ENCODE peak calls at places on chromosomes 7 and 10, in eight cellular contexts. Q is DND-41; U is left cardiac atrium; V is NCI-H526; S is PC-3; T is HCT116; N is HT-29; J is activated naive CD4-positive, alpha-beta T cell treated with Interleukin-2 at 50 U/mL for 16 hours. Z is an unnamed sample.

GRCh38 chr7:55641273-55641691 is 69.0 kb upstream of the VOPP1 start:
- DNase-seq in Q (peak; percentile 39), U (no peak), V (peak; percentile 86), S (peak; percentile 87), T (peak; percentile 77), N (peak; percentile 80), J (peak; percentile 20), Z (peak; percentile 64)

GRCh38 chr7:149715476-149715875 is 57.9 kb downstream of the ZNF467 start:
- DNase-seq in Q (no peak), U (no peak), V (peak; percentile 61), S (no peak), T (no peak), N (no peak), J (no peak), Z (no peak)

GRCh38 chr10:75772153-75772887 is 340.9 kb downstream of the LRMDA start:
- DNase-seq in Q (no peak), U (no peak), V (peak; percentile 76), S (peak; percentile 68), T (no peak), N (no peak), J (no peak), Z (no peak)

GRCh38 chr7:103651558-103651957 is 205.6 kb upstream of the SLC26A5 start:
- DNase-seq in Q (no peak), U (no peak), V (no peak), S (no peak), T (no peak), N (no peak), J (no peak), Z (no peak)

GRCh38 chr10:85888004-85888403 is 478.6 kb downstream of the GRID1 start:
- DNase-seq in Q (no peak), U (no peak), V (no peak), S (no peak), T (no peak), N (peak; percentile 43), J (no peak), Z (no peak)

GRCh38 chr7:106151459-106152312 is 39.6 kb upstream of the SYPL1 start:
- DNase-seq in Q (no peak), U (no peak), V (no peak), S (no peak), T (no peak), N (no peak), J (no peak), Z (no peak)

GRCh38 chr7:88020953-88021650 is 87.1 kb downstream of the ADAM22 start:
- DNase-seq in Q (no peak), U (no peak), V (no peak), S (peak; percentile 3), T (peak; percentile 13), N (peak; percentile 9), J (no peak), Z (no peak)

GRCh38 chr10:14732146-14732545 is 42.6 kb downstream of the FAM107B start:
- DNase-seq in Q (no peak), U (no peak), V (no peak), S (no peak), T (no peak), N (no peak), J (no peak), Z (no peak)

GRCh38 chr10:132001238-132001977 is 19.7 kb upstream of the BNIP3 start:
- DNase-seq in Q (no peak), U (no peak), V (peak; percentile 52), S (peak; percentile 43), T (no peak), N (peak; percentile 23), J (no peak), Z (peak; percentile 52)

GRCh38 chr7:121385800-121386179 is 10.3 kb downstream of the FAM3C start:
- DNase-seq in Q (no peak), U (no peak), V (no peak), S (no peak), T (no peak), N (no peak), J (no peak), Z (no peak)

GRCh38 chr10:5888352-5888751 is 1.3 kb downstream of the ANKRD16 start:
- DNase-seq in Q (no peak), U (no peak), V (peak; percentile 12), S (peak; percentile 8), T (no peak), N (no peak), J (no peak), Z (no peak)

GRCh38 chr10:34936061-34936460 is 121.0 kb upstream of the PARD3 start:
- DNase-seq in Q (no peak), U (no peak), V (no peak), S (no peak), T (no peak), N (no peak), J (no peak), Z (no peak)

GRCh38 chr10:103476046-103476768 is 2.8 kb downstream of the CALHM3 start:
- DNase-seq in Q (no peak), U (no peak), V (peak; percentile 13), S (no peak), T (no peak), N (no peak), J (no peak), Z (no peak)

GRCh38 chr10:20596065-20596760 is 300.9 kb downstream of the NEBL start:
- DNase-seq in Q (no peak), U (no peak), V (no peak), S (no peak), T (no peak), N (no peak), J (no peak), Z (no peak)

GRCh38 chr7:41164440-41164839 is 538.5 kb downstream of the INHBA start:
- DNase-seq in Q (no peak), U (no peak), V (no peak), S (no peak), T (no peak), N (no peak), J (no peak), Z (no peak)

GRCh38 chr10:54026340-54026739 is 774.7 kb downstream of the PCDH15 start:
- DNase-seq in Q (no peak), U (no peak), V (no peak), S (no peak), T (no peak), N (no peak), J (no peak), Z (no peak)

GRCh38 chr7:3201306-3201705 is 99.7 kb upstream of the SDK1 start:
- DNase-seq in Q (no peak), U (no peak), V (no peak), S (no peak), T (no peak), N (no peak), J (no peak), Z (no peak)

GRCh38 chr7:140078392-140078791 is 15.6 kb upstream of the PARP12 start:
- DNase-seq in Q (no peak), U (no peak), V (no peak), S (no peak), T (no peak), N (no peak), J (no peak), Z (no peak)

GRCh38 chr7:73879977-73880681 is 19.2 kb downstream of the TMEM270 start:
- DNase-seq in Q (no peak), U (peak; percentile 65), V (no peak), S (no peak), T (no peak), N (no peak), J (no peak), Z (no peak)

GRCh38 chr10:104351919-104352318 is 1.7 kb upstream of the CFAP58 start:
- DNase-seq in Q (no peak), U (no peak), V (no peak), S (no peak), T (no peak), N (no peak), J (no peak), Z (no peak)

GRCh38 chr10:49761789-49762565 is at the start of gene OGDHL:
- DNase-seq in Q (peak; percentile 77), U (peak; percentile 63), V (peak; percentile 83), S (peak; percentile 81), T (peak; percentile 26), N (peak; percentile 11), J (peak; percentile 31), Z (peak; percentile 56)

GRCh38 chr10:133379152-133379800 is at the start of gene PAOX:
- DNase-seq in Q (no peak), U (peak; percentile 79), V (peak; percentile 45), S (no peak), T (no peak), N (peak; percentile 19), J (peak; percentile 73), Z (no peak)

GRCh38 chr10:84329094-84329611 is 764 bp downstream of the CCSER2 start:
- DNase-seq in Q (peak; percentile 58), U (peak; percentile 42), V (peak; percentile 46), S (peak; percentile 35), T (no peak), N (peak; percentile 42), J (peak; percentile 84), Z (peak; percentile 30)

GRCh38 chr7:31950101-31950755 is 120.0 kb downstream of the PDE1C start:
- DNase-seq in Q (no peak), U (no peak), V (no peak), S (peak; percentile 76), T (no peak), N (no peak), J (no peak), Z (peak; percentile 32)

GRCh38 chr7:144404911-144405310 is 1.4 kb upstream of the NOBOX start:
- DNase-seq in Q (no peak), U (no peak), V (no peak), S (no peak), T (no peak), N (no peak), J (no peak), Z (no peak)

GRCh38 chr7:31735991-31736982 is 49.3 kb downstream of the PPP1R17 start:
- DNase-seq in Q (peak; percentile 41), U (peak; percentile 36), V (peak; percentile 84), S (peak; percentile 79), T (peak; percentile 35), N (peak; percentile 95), J (no peak), Z (peak; percentile 17)

GRCh38 chr10:119020627-119020946 is 8.9 kb upstream of the NANOS1 start:
- DNase-seq in Q (no peak), U (no peak), V (no peak), S (peak; percentile 7), T (no peak), N (no peak), J (peak; percentile 36), Z (no peak)

Z was measured in Jurkat, Clone E6-1.